ENCODE peak calls at places on chromosomes 13 and 19, in four cellular contexts. One of them, this sample, is unnamed.

GRCh38 chr19:2214253-2214652 is 21.9 kb downstream of the PLEKHJ1 start:
- DNase-seq in anterior cingulate cortex: no peak
- DNase-seq in kidney tubule cell: no peak
- DNase-seq in activated CD4-positive, alpha-beta T cell treated with anti-CD3 and anti-CD28 coated beads, Interleukin-2, amount 10 ng/mL, durations not matched to agents 24 days and 14 days: no peak
- DNase-seq in this sample: no peak

GRCh38 chr13:97018029-97018819 is 23.9 kb upstream of the OXGR1 start:
- DNase-seq in anterior cingulate cortex: no peak
- DNase-seq in kidney tubule cell: peak; percentile 61
- DNase-seq in activated CD4-positive, alpha-beta T cell treated with anti-CD3 and anti-CD28 coated beads, Interleukin-2, amount 10 ng/mL, durations not matched to agents 24 days and 14 days: peak; percentile 79
- DNase-seq in this sample: no peak

GRCh38 chr13:99663185-99663825 is 162.0 kb downstream of the TM9SF2 start:
- DNase-seq in anterior cingulate cortex: no peak
- DNase-seq in kidney tubule cell: no peak
- DNase-seq in activated CD4-positive, alpha-beta T cell treated with anti-CD3 and anti-CD28 coated beads, Interleukin-2, amount 10 ng/mL, durations not matched to agents 24 days and 14 days: no peak
- DNase-seq in this sample: no peak

GRCh38 chr19:43936219-43936618 is 1.1 kb upstream of the ZNF45 start:
- DNase-seq in anterior cingulate cortex: no peak
- DNase-seq in kidney tubule cell: no peak
- DNase-seq in activated CD4-positive, alpha-beta T cell treated with anti-CD3 and anti-CD28 coated beads, Interleukin-2, amount 10 ng/mL, durations not matched to agents 24 days and 14 days: no peak
- DNase-seq in this sample: no peak

GRCh38 chr13:25727776-25728175 is 324.0 kb downstream of the SHISA2 start:
- DNase-seq in anterior cingulate cortex: no peak
- DNase-seq in kidney tubule cell: no peak
- DNase-seq in activated CD4-positive, alpha-beta T cell treated with anti-CD3 and anti-CD28 coated beads, Interleukin-2, amount 10 ng/mL, durations not matched to agents 24 days and 14 days: no peak
- DNase-seq in this sample: no peak

GRCh38 chr19:11324079-11324661 is 15.3 kb downstream of the RAB3D start:
- DNase-seq in anterior cingulate cortex: peak; percentile 54
- DNase-seq in kidney tubule cell: peak; percentile 83
- DNase-seq in activated CD4-positive, alpha-beta T cell treated with anti-CD3 and anti-CD28 coated beads, Interleukin-2, amount 10 ng/mL, durations not matched to agents 24 days and 14 days: peak; percentile 83
- DNase-seq in this sample: peak; percentile 52

GRCh38 chr13:45048890-45049407 is 59.6 kb downstream of the GPALPP1 start:
- DNase-seq in anterior cingulate cortex: no peak
- DNase-seq in kidney tubule cell: peak; percentile 54
- DNase-seq in activated CD4-positive, alpha-beta T cell treated with anti-CD3 and anti-CD28 coated beads, Interleukin-2, amount 10 ng/mL, durations not matched to agents 24 days and 14 days: no peak
- DNase-seq in this sample: no peak

GRCh38 chr19:43337737-43338136 is 15.7 kb upstream of the CD177 start:
- DNase-seq in anterior cingulate cortex: no peak
- DNase-seq in kidney tubule cell: no peak
- DNase-seq in activated CD4-positive, alpha-beta T cell treated with anti-CD3 and anti-CD28 coated beads, Interleukin-2, amount 10 ng/mL, durations not matched to agents 24 days and 14 days: no peak
- DNase-seq in this sample: no peak

This sample was measured in amygdala.